ENCODE peak calls at places on chromosomes 2 and 18, in five cellular contexts. B, T, P, O and H are unnamed samples.

GRCh38 chr2:216710531-216711282 is 15.4 kb upstream of the IGFBP5 start:
- DNase-seq in O (no peak), B (no peak), T (peak; percentile 84), P (no peak), H (no peak)

GRCh38 chr2:109721117-109721504 is 73.0 kb upstream of the RGPD5 start:
- DNase-seq in T (no peak), P (no peak), O (no peak), B (no peak), H (no peak)

GRCh38 chr2:238653436-238654109 is 194.3 kb upstream of the TWIST2 start:
- DNase-seq in P (no peak), B (no peak), T (no peak), O (no peak), H (no peak)

GRCh38 chr2:49241506-49241905 is 87.2 kb upstream of the FSHR start:
- DNase-seq in P (no peak), T (peak; percentile 58), O (no peak), B (no peak), H (no peak)

GRCh38 chr2:191103793-191104192 is 47.0 kb downstream of the STAT4 start:
- DNase-seq in B (no peak), P (no peak), O (no peak), T (no peak), H (no peak)

GRCh38 chr2:136434251-136434715 is 316.3 kb upstream of the CXCR4 start:
- DNase-seq in P (no peak), O (no peak), B (no peak), T (no peak), H (no peak)

GRCh38 chr2:240229603-240230423 is 89.4 kb upstream of the OTOS start:
- DNase-seq in B (no peak), P (no peak), O (no peak), T (no peak), H (no peak)

GRCh38 chr2:198322275-198322674 is 517.9 kb downstream of the PLCL1 start:
- DNase-seq in O (no peak), T (no peak), P (no peak), B (peak; percentile 35), H (no peak)

GRCh38 chr18:50454379-50455005 is 79.6 kb downstream of the SKA1 start:
- DNase-seq in T (no peak), O (no peak), B (peak; percentile 42), P (no peak), H (no peak)

GRCh38 chr2:95289251-95289650 is 7.9 kb upstream of the KCNIP3 start:
- DNase-seq in O (no peak), P (no peak), T (no peak), B (no peak), H (no peak)